ENCODE peak calls at places on chromosome 10, in seven cellular contexts. Z is mammary epithelial cell, X is germinal center, A is DMS79, U is amniotic stem cell, R is GM12891, M is M059J. T is an unnamed sample.

GRCh38 chr10:100968839-100969174 is 497 bp upstream of the SEMA4G start:
- DNase-seq in Z (no peak), X (no peak), A (no peak), U (no peak), R (no peak), M (no peak), T (no peak)

GRCh38 chr10:127971101-127971946 is 64.4 kb downstream of the PTPRE start:
- DNase-seq in Z (no peak), X (no peak), A (no peak), U (no peak), R (no peak), M (no peak), T (no peak)

GRCh38 chr10:69278446-69278963 is at the start of gene HK1:
- DNase-seq in Z (no peak), X (no peak), A (no peak), U (no peak), R (no peak), M (peak), T (peak)

GRCh38 chr10:55426138-55426537 is 625.1 kb upstream of the PCDH15 start:
- DNase-seq in Z (no peak), X (no peak), A (no peak), U (no peak), R (no peak), M (no peak), T (no peak)

GRCh38 chr10:47029181-47029971 is 118.1 kb downstream of the PTPN20 start:
- DNase-seq in Z (no peak), X (no peak), A (no peak), U (no peak), R (no peak), M (no peak), T (no peak)

GRCh38 chr10:127977368-127978009 is 70.6 kb downstream of the PTPRE start:
- DNase-seq in Z (peak), X (no peak), A (no peak), U (no peak), R (no peak), M (peak), T (no peak)

GRCh38 chr10:132489053-132489703 is 48.4 kb upstream of the INPP5A start:
- DNase-seq in Z (no peak), X (no peak), A (no peak), U (no peak), R (no peak), M (peak), T (no peak)

GRCh38 chr10:55180357-55180756 is 379.3 kb upstream of the PCDH15 start:
- DNase-seq in Z (no peak), X (no peak), A (no peak), U (no peak), R (no peak), M (no peak), T (no peak)

GRCh38 chr10:120184547-120185337 is 272.3 kb upstream of the PLPP4 start:
- DNase-seq in Z (no peak), X (no peak), A (peak), U (no peak), R (no peak), M (no peak), T (no peak)

GRCh38 chr10:92242910-92243671 is 47.8 kb downstream of the CPEB3 start:
- DNase-seq in Z (peak), X (peak), A (peak), U (peak), R (no peak), M (peak), T (no peak)

GRCh38 chr10:7501157-7501556 is 90.3 kb upstream of the SFMBT2 start:
- DNase-seq in Z (no peak), X (no peak), A (no peak), U (no peak), R (no peak), M (no peak), T (no peak)

GRCh38 chr10:65291276-65291675 is 1634.6 kb upstream of the LRRTM3 start:
- DNase-seq in Z (no peak), X (no peak), A (no peak), U (no peak), R (no peak), M (no peak), T (no peak)

GRCh38 chr10:49115796-49116508 is 630 bp upstream of the VSTM4 start:
- DNase-seq in Z (no peak), X (no peak), A (no peak), U (no peak), R (no peak), M (no peak), T (no peak)

GRCh38 chr10:36711371-36711770 is 414.0 kb upstream of the ANKRD30A start:
- DNase-seq in Z (no peak), X (no peak), A (no peak), U (no peak), R (no peak), M (no peak), T (no peak)